ENCODE peak calls at places on chromosomes 1 and 21, in five cellular contexts. W, D, Z, A and M are unnamed samples. For H3K4me1, the result is how much of the 10 kb centered on the place peaks cover.

GRCh38 chr1:32759521-32759980 is 57.0 kb upstream of the SYNC start:
- DNase-seq in A (no peak), D (no peak), Z (no peak), W (peak), M (no peak)

GRCh38 chr1:54846716-54847284 is 40.2 kb downstream of the DHCR24 start:
- DNase-seq in A (no peak), W (no peak), D (no peak), Z (no peak), M (no peak)

GRCh38 chr1:111486431-111486830 is 12.6 kb downstream of the C1orf162 start:
- DNase-seq in A (no peak), Z (no peak), D (no peak), W (no peak), M (no peak)

GRCh38 chr21:44730028-44730395 is 18.6 kb upstream of the TSPEAR start:
- DNase-seq in D (no peak), Z (no peak), A (no peak), W (no peak), M (no peak)

GRCh38 chr21:32599146-32599925 is 12.8 kb downstream of the CFAP298 start:
- DNase-seq in Z (no peak), D (peak), W (peak), A (no peak), M (no peak)

GRCh38 chr1:70840260-70840953 is 207.2 kb downstream of the PTGER3 start:
- DNase-seq in W (peak), Z (no peak), A (no peak), D (no peak), M (no peak)

GRCh38 chr21:43609501-43610340 is 49.6 kb downstream of the HSF2BP start:
- DNase-seq in D (no peak), A (peak), Z (no peak), W (no peak), M (no peak)

GRCh38 chr1:17870679-17871078 is 115.5 kb downstream of the ACTL8 start:
- DNase-seq in Z (no peak), W (no peak), A (no peak), D (no peak), M (no peak)

GRCh38 chr21:36776981-36777617 is 78.2 kb downstream of the SIM2 start:
- DNase-seq in Z (no peak), D (no peak), A (no peak), W (no peak), M (no peak)

GRCh38 chr1:238672262-238672661 is 714.1 kb upstream of the CHRM3 start:
- DNase-seq in Z (no peak), W (no peak), D (no peak), A (no peak), M (no peak)

GRCh38 chr1:156691665-156692408 is 13.5 kb downstream of the CRABP2 start:
- DNase-seq in Z (no peak), D (no peak), A (no peak), W (no peak), M (no peak)

GRCh38 chr1:179144621-179145020 is 62.8 kb downstream of the TOR3A start:
- DNase-seq in W (no peak), A (no peak), Z (no peak), D (no peak), M (no peak)

GRCh38 chr1:38330799-38331198 is 284.2 kb upstream of the POU3F1 start:
- DNase-seq in A (no peak), Z (no peak), D (no peak), W (no peak), M (no peak)

GRCh38 chr1:203150511-203151297 is 23.2 kb downstream of the ADORA1 start:
- DNase-seq in Z (no peak), D (no peak), A (no peak), W (no peak), M (no peak)

GRCh38 chr1:203151362-203152157 is 24.0 kb downstream of the ADORA1 start:
- DNase-seq in A (no peak), W (no peak), D (no peak), Z (no peak), M (no peak)

GRCh38 chr1:203153989-203154821 is 21.4 kb downstream of the MYBPH start:
- DNase-seq in A (no peak), D (no peak), Z (no peak), W (no peak), M (no peak)

GRCh38 chr1:203152158-203153034 is 23.2 kb downstream of the MYBPH start:
- DNase-seq in W (peak), D (no peak), Z (no peak), A (no peak), M (no peak)

GRCh38 chr1:203153051-203153988 is 22.3 kb downstream of the MYBPH start:
- DNase-seq in D (no peak), Z (no peak), A (no peak), W (no peak), M (no peak)
- H3K4me1 ChIP-seq in D (under half), Z (under half), A (under half), W (under half), M (under half)

GRCh38 chr1:165828581-165829329 is 1.3 kb downstream of the UCK2 start:
- DNase-seq in D (peak), A (peak), Z (no peak), W (peak), M (no peak)

GRCh38 chr1:165828103-165828558 is 717 bp downstream of the UCK2 start:
- DNase-seq in Z (no peak), D (peak), A (peak), W (peak), M (peak)

GRCh38 chr1:165827199-165828102 is at the start of gene UCK2:
- DNase-seq in D (peak), W (peak), A (peak), Z (no peak), M (peak)

GRCh38 chr1:165824269-165824643 is 3.2 kb upstream of the UCK2 start:
- DNase-seq in A (no peak), D (no peak), W (no peak), Z (no peak), M (no peak)

GRCh38 chr1:165826565-165826964 is 849 bp upstream of the UCK2 start:
- DNase-seq in D (no peak), Z (no peak), W (no peak), A (no peak), M (no peak)
- H3K4me3 ChIP-seq in D (no peak), Z (no peak), W (no peak), A (peak), M (no peak)

GRCh38 chr1:59143824-59144223 is 153.1 kb upstream of the FGGY start:
- DNase-seq in W (no peak), D (no peak), A (no peak), Z (no peak), M (no peak)
- H3K27ac ChIP-seq in W (no peak), D (no peak), A (peak), Z (no peak), M (no peak)

GRCh38 chr1:23634518-23634839 is 57.1 kb upstream of the RPL11 start:
- DNase-seq in D (no peak), W (no peak), Z (no peak), A (no peak), M (no peak)
- H3K4me1 ChIP-seq in D (half or more), W (under half), Z (under half), A (under half), M (under half)

DNA sequence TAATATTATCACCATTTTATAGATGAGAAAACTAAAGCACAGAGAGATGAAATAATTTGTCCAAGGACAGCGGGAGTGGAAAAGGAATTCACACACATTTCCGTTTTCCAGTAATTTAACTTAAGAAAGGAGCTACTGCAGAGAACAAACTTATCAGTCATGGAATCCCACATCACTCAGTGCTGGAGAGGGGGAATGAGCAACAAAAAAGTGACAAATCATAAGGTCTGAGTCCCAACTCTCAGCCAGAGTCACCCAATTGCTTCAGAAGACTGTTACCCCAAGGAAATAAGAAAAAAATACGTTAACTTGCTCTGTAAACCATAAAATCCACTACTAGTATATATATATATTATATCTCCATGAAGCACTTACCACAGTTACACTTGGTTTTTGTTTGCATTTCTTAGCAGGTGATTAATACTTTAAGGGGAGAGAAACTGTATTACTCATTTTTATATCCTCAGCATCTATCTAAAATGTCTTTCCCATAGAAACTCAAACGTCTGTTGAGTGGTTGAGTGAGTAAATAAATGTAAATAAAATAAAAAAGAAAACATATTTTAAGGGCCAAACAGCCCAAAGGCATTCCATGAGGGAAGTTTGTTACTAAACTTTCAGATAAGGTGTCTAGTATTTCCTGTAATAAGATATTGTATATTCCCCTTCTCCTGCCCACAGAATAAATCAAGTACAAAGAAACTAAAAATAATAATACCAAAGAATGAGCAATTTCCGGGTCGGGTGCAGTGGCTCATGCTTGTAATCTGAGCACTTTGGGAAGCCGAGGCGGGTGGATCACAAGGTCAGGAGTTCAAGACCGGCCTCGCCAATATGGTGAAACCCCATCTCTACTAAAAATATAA is 76.8 kb downstream of the SLC45A1 start:
- DNase-seq in W (no peak), Z (no peak), A (peak), D (no peak), M (peak)
- H3K4me3 ChIP-seq in W (no peak), Z (no peak), A (no peak), D (no peak), M (no peak)

DNA sequence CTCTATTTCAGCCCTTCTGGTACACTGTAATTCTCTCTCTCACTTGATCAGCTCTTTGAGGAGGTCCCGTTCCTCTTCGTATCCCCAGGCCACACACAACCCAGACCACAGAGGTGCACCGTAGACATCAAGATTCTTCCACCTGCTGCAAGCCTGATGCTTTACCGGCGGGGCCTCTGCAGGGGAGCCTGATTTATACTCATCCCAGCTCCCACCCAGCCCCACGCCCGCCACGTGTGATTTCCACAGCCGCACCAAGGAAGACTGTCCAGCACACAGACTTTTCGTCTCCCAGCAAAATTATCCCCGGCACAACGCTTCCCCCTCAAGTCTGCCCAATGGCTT is 667 bp downstream of the SMYD3 start:
- DNase-seq in A (no peak), W (peak), Z (no peak), D (no peak), M (no peak)
- H3K27ac ChIP-seq in A (peak), W (no peak), Z (no peak), D (no peak), M (peak)

GRCh38 chr1:245575710-245576109 is 420.9 kb downstream of the KIF26B start:
- DNase-seq in D (no peak), Z (no peak), A (peak), W (no peak), M (no peak)
- H3K4me1 ChIP-seq in D (under half), Z (under half), A (under half), W (under half), M (under half)